ENCODE peak calls at places on chromosome 19, in seven cellular contexts. Z is cardiac muscle cell, F is retinal pigment epithelial cell, G is neural crest cell, E is psoas muscle, D is kidney epithelial cell, P is lower leg skin. S is an unnamed sample.

GRCh38 chr19:23273022-23273593 is 22.9 kb upstream of the ZNF724 start:
- DNase-seq in Z (no peak), F (no peak), G (no peak), E (peak), D (no peak), P (no peak), S (no peak)

GRCh38 chr19:3645726-3646125 is 19.1 kb upstream of the CACTIN start:
- DNase-seq in Z (no peak), F (no peak), G (no peak), E (no peak), D (no peak), P (no peak), S (no peak)

GRCh38 chr19:2490659-2491058 is 14.7 kb downstream of the GADD45B start:
- DNase-seq in Z (no peak), F (no peak), G (no peak), E (no peak), D (no peak), P (no peak), S (no peak)

GRCh38 chr19:10087296-10088061 is 1.4 kb downstream of the SHFL start:
- DNase-seq in Z (no peak), F (no peak), G (no peak), E (no peak), D (no peak), P (no peak), S (no peak)

GRCh38 chr19:13228561-13228960 is 78.3 kb downstream of the IER2 start:
- DNase-seq in Z (no peak), F (no peak), G (no peak), E (no peak), D (no peak), P (no peak), S (no peak)

GRCh38 chr19:47541507-47541906 is 26.6 kb upstream of the NAPA start:
- DNase-seq in Z (peak), F (no peak), G (no peak), E (no peak), D (peak), P (no peak), S (no peak)

GRCh38 chr19:23817519-23817918 is 58.8 kb upstream of the ZNF681 start:
- DNase-seq in Z (peak), F (no peak), G (no peak), E (no peak), D (no peak), P (no peak), S (peak)

GRCh38 chr19:18292460-18292809 is 11.0 kb upstream of the JUND start:
- DNase-seq in Z (no peak), F (no peak), G (peak), E (no peak), D (no peak), P (peak), S (no peak)

GRCh38 chr19:16876904-16877361 is 11.9 kb upstream of the F2RL3 start:
- DNase-seq in Z (peak), F (no peak), G (no peak), E (no peak), D (no peak), P (no peak), S (no peak)

GRCh38 chr19:49677901-49678674 is 1.0 kb downstream of the PRMT1 start:
- DNase-seq in Z (peak), F (no peak), G (peak), E (peak), D (no peak), P (peak), S (peak)

GRCh38 chr19:58170860-58171259 is 12.0 kb upstream of the ZNF274 start:
- DNase-seq in Z (peak), F (no peak), G (no peak), E (no peak), D (no peak), P (no peak), S (no peak)

GRCh38 chr19:13765395-13766094 is 1.2 kb downstream of the MRI1 start:
- DNase-seq in Z (no peak), F (no peak), G (no peak), E (no peak), D (no peak), P (no peak), S (no peak)

GRCh38 chr19:33114302-33114701 is 17.6 kb upstream of the WDR88 start:
- DNase-seq in Z (no peak), F (no peak), G (no peak), E (no peak), D (no peak), P (no peak), S (no peak)

GRCh38 chr19:47032171-47032811 is 12.7 kb downstream of the NPAS1 start:
- DNase-seq in Z (peak), F (no peak), G (no peak), E (no peak), D (no peak), P (no peak), S (no peak)

GRCh38 chr19:8503506-8503905 is 1.1 kb upstream of the PRAM1 start:
- DNase-seq in Z (no peak), F (no peak), G (no peak), E (no peak), D (no peak), P (no peak), S (no peak)

GRCh38 chr19:38917921-38918491 is 6.0 kb upstream of the CCER2 start:
- DNase-seq in Z (peak), F (no peak), G (no peak), E (no peak), D (no peak), P (no peak), S (no peak)

GRCh38 chr19:38093154-38093553 is 130.9 kb downstream of the DPF1 start:
- DNase-seq in Z (no peak), F (no peak), G (no peak), E (no peak), D (no peak), P (no peak), S (no peak)

GRCh38 chr19:1270168-1270853 is 1.2 kb downstream of the CIRBP start:
- DNase-seq in Z (no peak), F (no peak), G (no peak), E (peak), D (no peak), P (peak), S (no peak)

GRCh38 chr19:38142176-38143035 is 81.6 kb downstream of the DPF1 start:
- DNase-seq in Z (peak), F (no peak), G (peak), E (peak), D (no peak), P (peak), S (peak)

GRCh38 chr19:4831351-4832340 is at the start of gene TICAM1:
- DNase-seq in Z (peak), F (no peak), G (no peak), E (peak), D (no peak), P (peak), S (peak)

GRCh38 chr19:1293782-1294621 is 8.3 kb downstream of the EFNA2 start:
- DNase-seq in Z (no peak), F (no peak), G (no peak), E (no peak), D (no peak), P (no peak), S (no peak)

GRCh38 chr19:15758379-15758778 is 20.6 kb downstream of the OR10H3 start:
- DNase-seq in Z (no peak), F (no peak), G (no peak), E (no peak), D (no peak), P (no peak), S (no peak)

DNA sequence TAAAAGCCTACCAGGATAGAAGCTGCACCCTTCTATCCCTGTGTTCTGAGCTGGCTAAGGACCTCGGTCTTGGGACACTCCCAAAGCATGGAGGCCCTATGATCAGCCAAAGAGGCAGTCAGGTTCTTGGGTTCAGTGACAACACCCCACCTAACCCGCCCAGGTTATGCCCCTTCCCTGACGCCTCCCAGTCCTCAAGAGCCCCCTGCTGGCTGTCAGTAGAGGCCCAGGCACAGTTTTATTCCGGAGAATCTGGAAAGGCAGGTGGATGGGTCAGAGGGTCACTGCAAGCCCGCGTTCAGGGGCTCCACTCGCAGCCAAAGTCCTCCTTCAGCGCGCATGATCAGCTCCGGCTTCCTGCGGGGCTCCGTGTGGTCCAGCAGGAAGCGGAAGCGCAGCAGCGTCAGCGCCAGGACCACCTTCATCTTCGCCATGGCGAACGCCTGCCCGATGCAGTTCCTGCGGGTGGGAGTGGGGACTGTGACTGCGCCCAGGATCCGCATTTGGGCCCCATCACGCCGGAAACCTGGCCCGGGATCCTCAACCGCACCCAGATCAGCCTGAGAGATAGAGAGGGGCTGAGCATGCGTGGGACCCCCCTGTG is 22.3 kb downstream of the OR10H3 start:
- DNase-seq in Z (no peak), F (no peak), G (no peak), E (no peak), D (no peak), P (no peak), S (no peak)
- TF ChIP-seq CTCF in Z (no peak), F (no peak), G (no peak), E (no peak), D (no peak), P (no peak), S (no peak)

DNA sequence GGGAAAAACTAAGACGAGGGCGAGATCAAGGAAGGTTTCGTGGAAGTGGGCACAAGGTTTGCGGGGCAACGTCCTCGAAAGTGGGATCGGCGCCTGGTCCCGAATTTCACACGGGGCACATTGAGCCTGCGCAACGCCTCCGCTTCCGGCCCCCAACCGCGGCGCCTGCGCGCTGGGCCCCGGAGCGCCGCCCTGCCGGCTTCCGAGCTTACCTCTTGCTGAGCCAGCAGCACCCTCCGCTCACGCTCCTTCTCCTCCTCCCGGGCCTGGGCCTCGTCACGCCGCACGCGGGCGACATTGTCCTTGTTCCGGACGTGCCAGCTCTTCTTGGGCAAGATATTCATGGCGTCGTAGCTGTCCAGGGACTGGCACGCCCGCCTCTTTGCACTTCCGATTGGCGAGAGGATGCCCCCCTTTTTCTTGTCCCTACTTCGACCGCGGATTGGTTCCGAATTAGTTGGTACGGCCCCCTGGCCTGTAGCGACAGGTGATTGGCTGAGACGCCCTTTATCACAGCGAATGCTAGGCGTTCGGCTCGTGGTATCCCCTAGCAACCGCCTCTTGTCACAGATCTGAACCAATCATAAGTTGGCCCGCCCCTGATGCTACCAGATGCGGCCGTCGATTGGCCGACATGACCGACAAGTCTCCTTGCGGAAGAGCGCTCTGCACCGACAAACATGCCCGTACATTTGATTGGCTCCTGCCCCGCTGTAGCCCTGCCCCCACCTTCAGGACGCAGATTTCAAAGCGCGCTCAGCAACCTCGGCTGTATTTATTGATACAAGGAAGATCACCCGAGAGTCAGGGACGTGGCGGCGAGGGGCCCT is at the start of gene LENG1:
- DNase-seq in Z (peak), F (peak), G (peak), E (peak), D (peak), P (peak), S (peak)
- TF ChIP-seq CTCF in Z (peak), F (no peak), G (peak), E (peak), D (peak), P (no peak), S (peak)

GRCh38 chr19:28239270-28239669 is 973.7 kb downstream of the UQCRFS1 start:
- DNase-seq in Z (peak), F (no peak), G (peak), E (no peak), D (no peak), P (no peak), S (no peak)
- TF ChIP-seq CTCF in Z (peak), F (peak), G (peak), E (no peak), D (peak), P (no peak), S (no peak)

DNA sequence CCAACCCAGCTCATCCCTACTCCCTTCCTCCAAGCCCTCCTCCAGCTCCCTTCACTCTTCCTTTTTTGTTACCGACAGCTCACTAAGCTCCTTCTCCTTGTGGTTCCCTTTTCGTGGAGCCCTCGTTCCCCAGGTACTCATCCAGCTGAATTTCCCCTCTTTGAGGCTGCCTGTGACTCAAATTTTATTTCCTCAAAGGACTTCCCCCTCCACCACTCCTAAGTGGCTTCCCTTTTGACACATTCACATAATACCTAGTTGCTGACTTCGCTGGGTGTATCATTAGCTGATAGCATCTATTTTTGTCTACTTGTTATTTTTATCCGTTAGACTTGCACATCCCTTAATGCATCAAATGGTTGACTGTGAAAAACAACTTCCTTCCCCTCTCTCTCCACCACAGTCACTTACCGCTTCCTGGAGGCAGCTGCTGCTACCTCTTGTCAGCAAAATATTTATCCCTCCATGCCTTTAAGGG is 14.5 kb downstream of the FFAR2 start:
- DNase-seq in Z (no peak), F (no peak), G (no peak), E (no peak), D (no peak), P (no peak), S (no peak)
- TF ChIP-seq CTCF in Z (no peak), F (no peak), G (no peak), E (no peak), D (no peak), P (no peak), S (no peak)

GRCh38 chr19:34926361-34926684 is 380 bp upstream of the ZNF30 start:
- DNase-seq in Z (no peak), F (no peak), G (no peak), E (no peak), D (no peak), P (no peak), S (no peak)

GRCh38 chr19:34932494-34932893 is 5.8 kb downstream of the ZNF30 start:
- DNase-seq in Z (no peak), F (no peak), G (no peak), E (no peak), D (no peak), P (no peak), S (no peak)

GRCh38 chr19:34925278-34925855 is 1.3 kb upstream of the ZNF30 start:
- DNase-seq in Z (no peak), F (no peak), G (no peak), E (peak), D (no peak), P (no peak), S (no peak)

GRCh38 chr19:34926685-34927375 is at the start of gene ZNF30:
- DNase-seq in Z (peak), F (peak), G (peak), E (peak), D (peak), P (peak), S (peak)
- TF ChIP-seq CTCF in Z (no peak), F (no peak), G (no peak), E (no peak), D (no peak), P (no peak), S (no peak)

GRCh38 chr19:40228863-40229262 is 2.4 kb upstream of the CCNP start:
- DNase-seq in Z (no peak), F (no peak), G (no peak), E (no peak), D (no peak), P (no peak), S (no peak)

GRCh38 chr19:40224342-40225148 is 1.9 kb downstream of the CCNP start:
- DNase-seq in Z (no peak), F (no peak), G (no peak), E (no peak), D (no peak), P (no peak), S (no peak)

GRCh38 chr19:40223135-40223822 is 3.2 kb downstream of the CCNP start:
- DNase-seq in Z (no peak), F (no peak), G (no peak), E (no peak), D (no peak), P (no peak), S (no peak)

GRCh38 chr19:40228371-40228770 is 1.9 kb upstream of the CCNP start:
- DNase-seq in Z (no peak), F (no peak), G (no peak), E (no peak), D (no peak), P (no peak), S (no peak)

GRCh38 chr19:40225440-40226305 is 816 bp downstream of the CCNP start:
- DNase-seq in Z (no peak), F (no peak), G (no peak), E (no peak), D (no peak), P (no peak), S (no peak)
- TF ChIP-seq CTCF in Z (no peak), F (no peak), G (no peak), E (no peak), D (no peak), P (no peak), S (no peak)

DNA sequence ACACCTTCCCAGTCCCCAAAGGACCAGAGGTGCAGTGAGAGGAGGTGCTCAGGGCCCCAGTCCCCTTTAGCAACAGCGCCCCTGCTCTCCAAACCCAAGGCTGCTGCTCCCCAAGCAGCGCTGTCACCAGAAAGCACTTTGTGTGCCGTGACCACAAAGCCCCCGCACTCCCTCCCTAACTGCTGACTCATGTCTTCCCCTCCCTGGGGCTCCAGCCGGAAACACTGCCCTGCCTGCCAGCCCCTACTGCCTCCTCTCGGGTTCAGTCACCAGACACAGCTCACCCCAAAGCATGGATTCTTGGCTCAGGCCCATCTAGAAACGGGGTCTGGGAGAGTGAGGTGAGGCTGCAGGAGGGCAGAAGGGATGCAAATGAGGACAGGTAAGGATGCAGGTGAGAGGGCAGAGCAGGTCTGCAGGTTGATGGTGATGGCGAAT is 4.9 kb upstream of the TNFSF14 start:
- DNase-seq in Z (peak), F (peak), G (peak), E (peak), D (peak), P (peak), S (peak)
- TF ChIP-seq CTCF in Z (no peak), F (peak), G (no peak), E (no peak), D (peak), P (no peak), S (no peak)

DNA sequence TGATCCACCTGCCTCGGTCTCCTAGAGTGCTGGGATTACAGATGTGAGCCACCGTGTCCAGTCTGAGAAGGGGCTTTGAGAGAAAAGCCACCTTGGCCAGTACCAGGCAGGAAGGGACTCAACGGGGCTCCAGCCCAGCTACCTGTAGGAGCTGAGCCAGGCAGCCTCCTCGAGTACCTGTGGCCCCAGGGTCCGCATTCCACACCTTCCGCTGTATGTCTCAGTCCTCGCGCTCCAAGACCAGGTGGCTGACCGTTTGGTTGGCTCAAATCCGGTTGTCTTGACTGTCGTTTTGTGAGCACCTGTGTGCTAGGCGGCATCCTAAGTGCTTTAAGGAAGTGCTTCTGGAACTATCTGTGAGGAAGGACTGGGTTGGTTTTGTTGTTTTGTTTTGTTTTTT is 16.2 kb downstream of the MARK4 start:
- DNase-seq in Z (no peak), F (no peak), G (no peak), E (no peak), D (no peak), P (no peak), S (no peak)
- TF ChIP-seq CTCF in Z (no peak), F (no peak), G (no peak), E (no peak), D (no peak), P (no peak), S (no peak)

S was measured in uterus.